ENCODE peak calls at places on chromosomes 16 and 17, in eight cellular contexts. B is AG04450, M is uterus, U is colonic mucosa, K is skeletal muscle cell, J is ascending aorta, O is AG04449, N is left ventricle myocardium inferior. Z is an unnamed sample.
A peak's percentile ranks its signal among the peaks of the same experiment; 100 is the strongest.

GRCh38 chr17:72122002-72122310 is 1.1 kb downstream of the SOX9 start:
- DNase-seq in B (no peak), U (no peak), M (no peak), O (no peak), N (no peak), K (no peak), J (no peak), Z (peak; percentile 57)

GRCh38 chr16:84724619-84725307 is 25.0 kb downstream of the USP10 start:
- DNase-seq in M (peak; percentile 42), J (no peak), B (no peak), N (no peak), U (peak; percentile 29), K (no peak), O (no peak), Z (no peak)

GRCh38 chr16:3456374-3456773 is 12.9 kb downstream of the NAA60 start:
- DNase-seq in N (no peak), J (no peak), U (no peak), K (no peak), O (no peak), B (no peak), M (no peak), Z (peak; percentile 74)

GRCh38 chr17:6526362-6527152 is 29.8 kb downstream of the PITPNM3 start:
- DNase-seq in M (no peak), J (peak; percentile 24), N (no peak), U (no peak), B (no peak), K (no peak), O (no peak), Z (peak; percentile 16)

GRCh38 chr17:6474376-6474775 is 30.1 kb downstream of the PIMREG start:
- DNase-seq in K (no peak), J (no peak), M (no peak), U (no peak), B (no peak), O (no peak), N (no peak), Z (no peak)

GRCh38 chr17:31327534-31328526 is 6.4 kb upstream of the EVI2A start:
- DNase-seq in J (no peak), O (peak; percentile 69), N (no peak), K (peak; percentile 71), U (no peak), M (no peak), B (peak; percentile 62), Z (peak; percentile 90)

GRCh38 chr17:44095647-44096496 is 25.3 kb downstream of the G6PC3 start:
- DNase-seq in U (peak; percentile 81), O (no peak), K (peak; percentile 86), N (peak; percentile 71), B (peak; percentile 79), J (peak; percentile 71), M (peak; percentile 72), Z (peak; percentile 92)

GRCh38 chr17:57601328-57601727 is 143.8 kb downstream of the CCDC182 start:
- DNase-seq in O (no peak), M (no peak), J (no peak), U (no peak), K (no peak), N (no peak), B (no peak), Z (no peak)

GRCh38 chr17:63675607-63676539 is 24.1 kb downstream of the LIMD2 start:
- DNase-seq in O (peak; percentile 21), J (peak; percentile 94), N (peak; percentile 65), B (peak; percentile 48), M (peak; percentile 67), K (peak; percentile 31), U (peak; percentile 93), Z (peak; percentile 95)

GRCh38 chr17:67157732-67158639 is 87.0 kb downstream of the HELZ start:
- DNase-seq in U (no peak), K (peak; percentile 32), N (no peak), J (no peak), B (no peak), M (no peak), O (no peak), Z (peak; percentile 76)

GRCh38 chr17:73980517-73980916 is 223.0 kb upstream of the RPL38 start:
- DNase-seq in B (no peak), J (no peak), M (no peak), N (no peak), U (no peak), K (no peak), O (no peak), Z (no peak)

GRCh38 chr17:17119106-17119505 is 76.8 kb downstream of the MPRIP start:
- DNase-seq in M (no peak), U (peak; percentile 66), J (no peak), O (no peak), K (no peak), N (peak; percentile 66), B (no peak), Z (no peak)

GRCh38 chr16:54501797-54502196 is 215.2 kb upstream of the IRX3 start:
- DNase-seq in N (no peak), K (no peak), B (no peak), M (no peak), O (no peak), U (no peak), J (no peak), Z (no peak)

GRCh38 chr16:87180069-87180468 is 137.1 kb downstream of the C16orf95 start:
- DNase-seq in B (no peak), J (no peak), K (no peak), O (no peak), M (no peak), U (no peak), N (no peak), Z (no peak)

GRCh38 chr16:87178977-87179376 is 138.2 kb downstream of the C16orf95 start:
- DNase-seq in U (no peak), O (no peak), J (peak; percentile 81), B (no peak), N (peak; percentile 33), K (no peak), M (peak; percentile 18), Z (peak; percentile 87)

GRCh38 chr16:87176735-87177134 is 140.5 kb downstream of the C16orf95 start:
- DNase-seq in N (no peak), B (no peak), O (no peak), J (no peak), K (no peak), M (no peak), U (no peak), Z (no peak)

GRCh38 chr16:87178177-87178863 is 138.9 kb downstream of the C16orf95 start:
- DNase-seq in B (no peak), U (no peak), M (no peak), J (no peak), O (no peak), K (no peak), N (no peak), Z (no peak)

DNA sequence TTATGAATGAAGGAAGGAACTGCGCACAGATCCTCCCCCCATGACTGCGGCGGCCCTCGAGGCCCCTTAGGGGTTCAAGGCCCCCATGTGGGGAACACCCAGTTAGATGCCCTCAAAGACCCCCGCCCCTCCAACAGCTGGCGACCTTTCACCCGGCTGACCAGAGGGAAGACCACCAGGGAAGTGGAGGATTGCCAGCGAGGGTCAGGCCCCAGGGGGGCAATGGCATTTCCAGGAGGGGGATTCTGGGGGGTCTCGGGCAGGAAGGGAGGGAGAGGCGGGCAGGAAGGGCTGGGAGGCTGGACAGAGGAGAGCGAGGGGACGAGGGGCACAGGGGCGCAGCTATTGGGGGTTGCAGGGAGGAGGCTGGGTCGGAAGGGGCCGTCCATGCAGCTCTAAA is 139.6 kb downstream of the C16orf95 start:
- DNase-seq in N (no peak), K (no peak), B (no peak), O (no peak), J (no peak), U (no peak), M (no peak), Z (no peak)
- H3K4me3 ChIP-seq in N (peak overlapping the region; percentile 18), K (no peak overlapping the region), B (no peak overlapping the region), O (no peak overlapping the region), J (no peak overlapping the region), U (no peak overlapping the region), M (no peak overlapping the region), Z (no peak overlapping the region)

DNA sequence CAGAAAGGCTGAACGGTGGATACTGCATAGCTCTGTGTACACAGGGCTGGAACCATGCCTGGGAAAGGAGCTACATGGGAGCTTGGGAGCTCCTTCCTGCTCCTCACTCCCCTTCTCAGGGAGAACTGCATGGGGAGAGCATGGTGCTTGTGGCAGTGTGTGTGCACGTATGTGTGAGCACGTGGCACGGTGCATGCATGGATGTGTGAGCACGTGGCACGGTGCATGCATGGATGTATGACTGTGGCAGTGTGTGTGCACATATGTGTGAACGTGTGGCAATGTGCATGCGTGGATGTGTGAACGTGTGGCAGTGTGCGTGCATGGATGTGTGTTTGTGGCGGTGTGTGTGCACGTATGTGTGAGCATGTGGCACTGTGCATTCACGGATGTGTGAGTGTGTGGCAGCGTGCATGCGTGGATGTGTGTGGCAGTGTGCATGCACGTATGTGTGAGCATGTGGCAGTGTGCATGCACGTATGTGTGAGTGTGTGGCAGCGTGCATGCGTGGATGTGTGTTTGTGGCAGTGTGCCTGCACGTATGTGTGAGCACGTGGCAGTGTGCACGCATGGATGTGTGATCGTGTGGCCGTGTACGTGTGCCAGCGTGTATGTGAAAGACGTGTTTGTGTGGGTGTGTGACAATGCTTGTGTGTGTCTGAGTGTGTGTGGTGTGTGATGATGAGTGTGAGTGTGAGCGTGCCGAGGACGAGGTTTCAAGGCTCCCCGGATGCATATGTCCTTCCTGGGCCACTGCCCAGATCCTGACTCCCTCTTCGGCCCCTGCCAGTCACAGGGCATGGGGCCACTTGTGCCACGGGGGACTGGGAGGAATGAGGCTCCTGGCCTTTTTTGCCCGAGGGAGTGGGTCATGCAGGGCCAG is 52.4 kb upstream of the JPH3 start:
- DNase-seq in B (no peak), M (no peak), U (no peak), K (no peak), J (no peak), N (no peak), O (no peak), Z (no peak)
- H3K4me3 ChIP-seq in B (no peak overlapping the region), M (no peak overlapping the region), U (no peak overlapping the region), K (no peak overlapping the region), J (no peak overlapping the region), N (no peak overlapping the region), O (no peak overlapping the region), Z (no peak overlapping the region)

GRCh38 chr16:87918314-87918713 is 18.0 kb downstream of the CA5A start:
- DNase-seq in B (no peak), O (no peak), J (peak; percentile 92), M (peak; percentile 35), N (no peak), K (no peak), U (no peak), Z (peak; percentile 8)
- H3K4me3 ChIP-seq in B (no peak overlapping the region), O (no peak overlapping the region), J (peak overlapping the region; percentile 33), M (no peak overlapping the region), N (no peak overlapping the region), K (no peak overlapping the region), U (no peak overlapping the region), Z (no peak overlapping the region)

GRCh38 chr16:86562356-86562755 is 4.3 kb upstream of the FOXC2 start:
- DNase-seq in M (no peak), O (no peak), J (peak; percentile 54), U (no peak), K (no peak), B (no peak), N (no peak), Z (no peak)

GRCh38 chr16:86565644-86566511 is 751 bp upstream of the FOXC2 start:
- DNase-seq in O (no peak), B (no peak), N (no peak), K (no peak), J (peak; percentile 65), M (no peak), U (no peak), Z (no peak)

GRCh38 chr16:86566601-86566965 is at the start of gene FOXC2:
- DNase-seq in U (peak; percentile 70), J (peak; percentile 97), O (no peak), M (peak; percentile 69), N (peak; percentile 92), B (peak; percentile 81), K (peak; percentile 91), Z (peak; percentile 96)

GRCh38 chr16:86565181-86565631 is 1.4 kb upstream of the FOXC2 start:
- DNase-seq in J (no peak), U (no peak), B (no peak), M (no peak), K (no peak), O (no peak), N (no peak), Z (no peak)

GRCh38 chr16:86563489-86564345 is 2.9 kb upstream of the FOXC2 start:
- DNase-seq in K (peak; percentile 67), J (peak; percentile 97), N (peak; percentile 86), B (peak; percentile 80), U (peak; percentile 91), M (peak; percentile 83), O (no peak), Z (peak; percentile 93)
- H3K4me3 ChIP-seq in K (peak overlapping the region; percentile 41), J (peak overlapping the region; percentile 79), N (peak overlapping the region; percentile 42), B (peak overlapping the region; percentile 50), U (no peak overlapping the region), M (no peak overlapping the region), O (peak overlapping the region; percentile 57), Z (peak overlapping the region; percentile 42)

Z was measured in cardiac fibroblast.